ENCODE peak calls at places on chromosomes 4 and X, in nine cellular contexts. C, W, G, J, H, X, I, S and F are unnamed samples. For H3K4me1, the result is how much of the 10 kb centered on the place peaks cover.

GRCh38 chr4:40212674-40213504 is 16.1 kb downstream of the RHOH start:
- DNase-seq in S (no peak), J (no peak), I (no peak), W (peak), G (no peak), X (no peak), C (no peak), H (no peak), F (no peak)

GRCh38 chr4:73019462-73020047 is 50.0 kb downstream of the COX18 start:
- DNase-seq in C (peak), G (peak), I (peak), W (peak), S (peak), X (peak), J (peak), H (peak), F (peak)

GRCh38 chrX:94121799-94122198 is 447.8 kb downstream of the FAM133A start:
- DNase-seq in G (no peak), I (no peak), S (no peak), X (no peak), C (no peak), W (no peak), H (no peak), J (no peak), F (no peak)

GRCh38 chrX:41824551-41824950 is 98.8 kb downstream of the CASK start:
- DNase-seq in H (no peak), I (peak), X (peak), G (peak), J (no peak), S (no peak), C (no peak), W (peak), F (no peak)

GRCh38 chrX:119721487-119721886 is 28.5 kb upstream of the SEPTIN6 start:
- DNase-seq in J (no peak), G (no peak), C (no peak), S (no peak), H (no peak), I (no peak), W (no peak), X (peak), F (no peak)

GRCh38 chrX:133493366-133493765 is 78.1 kb upstream of the GPC4 start:
- DNase-seq in W (no peak), I (no peak), J (no peak), G (no peak), S (no peak), H (no peak), X (no peak), C (no peak), F (no peak)

GRCh38 chrX:31969714-31970113 is 897.9 kb upstream of the FTHL17 start:
- DNase-seq in S (no peak), I (no peak), X (no peak), G (no peak), W (no peak), C (no peak), J (no peak), H (no peak), F (no peak)

GRCh38 chrX:79138658-79139241 is 5.7 kb upstream of the GPR174 start:
- DNase-seq in J (no peak), H (no peak), S (no peak), I (no peak), W (no peak), G (no peak), X (no peak), C (peak), F (peak)

GRCh38 chrX:111581086-111581485 is 69.6 kb downstream of the SERTM2 start:
- DNase-seq in W (no peak), X (no peak), I (no peak), C (no peak), S (no peak), H (no peak), J (no peak), G (no peak), F (no peak)

GRCh38 chrX:124263743-124264142 is 68.7 kb upstream of the TEX13D start:
- DNase-seq in C (no peak), G (no peak), J (no peak), H (no peak), X (peak), S (no peak), W (no peak), I (no peak), F (no peak)

DNA sequence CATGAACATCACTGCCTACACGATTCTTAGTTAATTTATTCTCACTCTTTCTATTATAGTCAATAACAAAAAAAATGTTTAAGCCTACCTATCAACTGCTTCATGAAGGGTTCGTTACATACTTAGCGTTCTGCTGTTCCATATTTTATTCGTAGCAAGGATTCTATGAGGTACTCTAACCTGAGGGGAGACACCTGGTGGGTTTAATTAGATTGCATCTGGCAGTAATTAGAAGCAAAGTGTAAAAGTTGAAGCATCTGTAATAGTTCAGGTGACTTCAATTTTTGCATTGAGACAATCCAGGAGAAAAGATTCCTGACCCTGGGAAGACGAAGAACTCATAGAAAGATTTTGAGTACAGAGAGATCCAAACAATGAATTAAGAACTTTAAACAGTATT is 1655.8 kb upstream of the TENM3 start:
- DNase-seq in G (no peak), W (no peak), I (no peak), C (no peak), X (no peak), H (peak), J (no peak), S (peak), F (no peak)
- TF ChIP-seq EZH2phosphoT487 in G (no peak), W (no peak), I (no peak), C (no peak), X (no peak), H (no peak), J (no peak), S (no peak), F (no peak)

GRCh38 chrX:71068052-71068918 is at the start of gene SNX12:
- DNase-seq in I (peak), W (peak), X (peak), J (peak), C (peak), S (peak), H (peak), G (peak), F (peak)

GRCh38 chrX:71067727-71068051 is 445 bp downstream of the SNX12 start:
- DNase-seq in G (no peak), I (no peak), S (no peak), C (no peak), X (peak), W (no peak), J (no peak), H (no peak), F (no peak)

GRCh38 chrX:71070531-71070930 is 2.4 kb upstream of the SNX12 start:
- DNase-seq in J (no peak), H (no peak), G (no peak), W (no peak), S (no peak), I (no peak), X (no peak), C (no peak), F (no peak)

GRCh38 chrX:71067079-71067478 is 1.1 kb downstream of the SNX12 start:
- DNase-seq in X (no peak), I (no peak), H (no peak), J (no peak), W (peak), S (no peak), C (no peak), G (peak), F (no peak)
- H2AFZ ChIP-seq in X (peak), I (no peak), H (no peak), J (peak), W (peak), S (no peak), C (peak), G (peak), F (no peak)

DNA sequence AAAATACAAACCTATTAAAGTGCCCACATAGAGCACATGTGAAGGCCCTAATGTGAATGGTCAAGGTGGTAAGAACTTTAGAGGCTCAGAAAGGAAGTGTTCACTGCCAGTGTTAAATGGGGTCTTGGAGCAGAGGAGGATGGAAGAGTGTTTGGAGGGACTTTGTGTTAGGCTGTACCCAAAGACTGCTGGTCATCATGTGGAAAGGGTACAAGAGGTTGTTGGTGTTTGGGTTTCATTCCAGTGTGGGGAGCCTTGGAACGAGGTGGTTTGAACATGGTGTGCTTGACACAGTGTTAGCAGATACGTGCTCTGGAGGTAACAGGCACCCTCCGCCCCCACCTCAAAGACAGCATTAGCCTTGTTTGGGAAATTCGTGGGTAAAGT is 73.1 kb downstream of the RAPGEF2 start:
- DNase-seq in G (no peak), S (no peak), W (no peak), I (no peak), H (no peak), J (no peak), C (no peak), X (no peak), F (no peak)
- H3K4me1 ChIP-seq in G (under half), S (half or more), W (under half), I (under half), H (under half), J (under half), C (under half), X (under half), F (under half)

DNA sequence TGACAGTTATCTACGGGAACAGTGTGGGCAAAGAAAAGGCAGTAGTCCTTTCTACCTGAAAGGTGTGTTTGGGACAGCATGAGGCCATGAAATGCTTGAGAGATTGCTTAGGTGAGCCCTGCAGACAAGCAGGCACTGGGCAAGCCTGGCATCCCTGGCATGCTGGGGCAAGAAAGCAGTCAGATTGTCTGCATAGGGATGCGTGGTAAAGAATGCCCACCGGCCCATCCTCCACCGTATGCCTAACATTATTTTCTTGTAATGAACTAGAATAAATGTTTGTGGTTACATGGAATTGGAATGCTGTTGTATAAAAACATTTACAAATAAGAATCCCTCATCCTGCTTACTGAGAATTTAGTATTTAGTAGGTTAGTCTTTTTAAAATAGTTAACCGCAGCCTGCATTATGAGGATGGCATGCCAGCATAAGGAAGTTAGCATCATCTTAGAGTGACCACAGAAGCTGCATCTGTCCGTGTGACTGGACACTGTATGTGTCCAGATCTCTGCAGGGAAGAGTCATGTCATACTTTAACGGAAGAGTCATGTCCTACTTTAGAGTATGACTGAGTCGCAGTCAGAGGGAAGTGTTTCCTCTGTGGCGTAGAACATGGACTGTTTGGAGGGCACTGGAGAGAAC is 18.9 kb downstream of the ZBTB49 start:
- DNase-seq in S (no peak), X (no peak), W (peak), J (no peak), C (no peak), H (no peak), I (no peak), G (no peak), F (no peak)
- TF ChIP-seq EZH2phosphoT487 in S (no peak), X (no peak), W (no peak), J (no peak), C (no peak), H (no peak), I (no peak), G (no peak), F (no peak)

DNA sequence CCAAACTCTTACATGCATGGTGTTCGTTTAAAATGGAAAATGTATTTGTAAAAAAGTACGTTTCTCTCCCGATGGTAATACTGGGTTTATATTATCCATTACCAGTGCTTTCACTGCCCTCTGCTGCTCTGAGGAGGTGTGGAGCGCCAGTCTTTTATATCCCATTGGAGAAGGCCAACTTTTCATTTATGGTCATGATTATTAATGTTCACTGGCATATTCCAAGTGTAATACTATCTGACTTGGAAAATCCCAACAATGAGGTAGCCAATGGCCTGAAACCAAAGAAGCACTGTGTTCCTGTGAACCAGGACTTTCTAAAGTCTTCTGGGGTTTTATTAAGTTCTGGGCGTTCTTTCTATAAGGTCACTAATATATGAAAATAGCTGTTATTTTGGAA is 80.7 kb downstream of the SYNPO2 start:
- DNase-seq in G (peak), C (peak), H (peak), J (peak), S (peak), W (peak), I (peak), X (peak), F (no peak)
- H2AFZ ChIP-seq in G (no peak), C (peak), H (no peak), J (peak), S (no peak), W (peak), I (peak), X (peak), F (no peak)

DNA sequence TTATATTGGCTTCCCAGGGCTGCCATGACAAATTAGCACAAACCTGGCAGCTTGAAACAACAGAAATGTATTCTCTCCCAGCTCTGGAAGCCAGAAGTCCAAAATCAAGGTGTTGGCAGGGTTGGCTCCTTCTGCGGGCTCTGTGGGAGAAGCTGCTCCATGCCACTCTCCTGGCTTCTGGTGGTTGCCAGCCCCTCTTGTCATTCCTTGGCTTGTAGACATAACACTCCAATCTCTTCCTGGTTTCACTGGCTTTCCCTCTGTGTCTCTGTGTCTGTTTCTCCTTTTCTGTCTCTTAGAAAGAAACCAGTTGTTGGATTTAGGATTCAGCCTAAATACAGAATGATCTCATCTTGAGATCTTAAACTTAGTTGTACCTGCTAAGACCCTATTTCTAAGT is 85.5 kb downstream of the USP46 start:
- DNase-seq in G (no peak), H (no peak), J (no peak), W (no peak), X (no peak), S (no peak), I (no peak), C (no peak), F (no peak)
- H3K4me1 ChIP-seq in G (under half), H (under half), J (under half), W (under half), X (under half), S (under half), I (under half), C (under half), F (under half)

DNA sequence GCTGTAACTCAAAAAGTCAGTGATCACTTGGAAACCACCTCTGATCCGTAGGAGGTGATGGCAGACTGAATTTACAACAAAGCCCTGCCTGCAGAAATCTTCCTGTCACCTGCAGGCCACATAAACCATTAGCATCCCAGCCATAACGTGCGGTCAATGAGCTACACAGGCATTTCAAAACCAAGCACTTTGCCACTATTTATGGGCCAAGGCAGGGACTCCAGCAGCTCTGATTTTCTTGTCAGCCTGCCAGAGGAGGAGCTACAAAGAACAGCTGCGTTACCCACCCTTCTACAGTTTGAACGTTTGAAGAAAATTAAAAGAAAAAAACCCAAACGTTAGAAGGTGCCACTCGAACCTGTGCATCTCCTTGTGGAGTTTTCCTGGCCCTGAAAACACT is 228.2 kb upstream of the PPARGC1A start:
- DNase-seq in G (no peak), X (no peak), W (no peak), I (no peak), J (no peak), S (no peak), C (no peak), H (no peak), F (peak)
- TF ChIP-seq EZH2phosphoT487 in G (no peak), X (no peak), W (no peak), I (no peak), J (no peak), S (no peak), C (no peak), H (no peak), F (no peak)

GRCh38 chr4:110602061-110602460 is 20.8 kb downstream of the PITX2 start:
- DNase-seq in J (no peak), S (no peak), I (no peak), W (no peak), G (no peak), X (no peak), H (no peak), C (no peak), F (no peak)
- H2AFZ ChIP-seq in J (no peak), S (no peak), I (no peak), W (no peak), G (no peak), X (no peak), H (no peak), C (no peak), F (no peak)